ENCODE peak calls at places on chromosome 19, in nine cellular contexts. V, U, X, S, G, Y, R, P and J are unnamed samples.

GRCh38 chr19:19482785-19483625 is 32.3 kb downstream of the TSSK6 start:
- DNase-seq in U (no peak), R (no peak), S (no peak), G (no peak), P (no peak), Y (no peak), V (no peak), X (no peak), J (no peak)

GRCh38 chr19:46546194-46546896 is 50.7 kb upstream of the PNMA8B start:
- DNase-seq in U (peak), P (no peak), X (no peak), Y (no peak), G (no peak), V (peak), S (peak), R (peak), J (peak)

GRCh38 chr19:990119-990571 is 6.0 kb downstream of the WDR18 start:
- DNase-seq in Y (no peak), P (no peak), U (no peak), G (no peak), V (no peak), X (no peak), R (no peak), S (no peak), J (peak)

GRCh38 chr19:56111601-56112312 is 9.3 kb downstream of the ZNF787 start:
- DNase-seq in X (no peak), S (peak), P (peak), Y (peak), V (peak), U (no peak), G (no peak), R (no peak), J (no peak)

GRCh38 chr19:48244289-48244688 is 11.4 kb downstream of the CARD8 start:
- DNase-seq in U (peak), X (no peak), V (no peak), R (no peak), Y (no peak), G (no peak), P (peak), S (peak), J (peak)

GRCh38 chr19:55169136-55169535 is 2.7 kb upstream of the DNAAF3 start:
- DNase-seq in Y (no peak), U (no peak), V (no peak), R (no peak), P (no peak), X (no peak), G (no peak), S (no peak), J (no peak)

GRCh38 chr19:42023121-42023942 is 29.3 kb upstream of the ATP1A3 start:
- DNase-seq in S (peak), V (no peak), R (peak), U (no peak), P (no peak), Y (no peak), X (no peak), G (peak), J (no peak)

GRCh38 chr19:30391554-30392551 is 19.7 kb downstream of the ZNF536 start:
- DNase-seq in U (no peak), R (no peak), P (no peak), S (no peak), Y (no peak), G (peak), V (no peak), X (no peak), J (no peak)

GRCh38 chr19:17370026-17370587 is 7.0 kb downstream of the PLVAP start:
- DNase-seq in Y (no peak), X (no peak), S (no peak), P (no peak), R (peak), U (no peak), G (no peak), V (no peak), J (peak)

GRCh38 chr19:7831452-7831851 is 1.4 kb downstream of the EVI5L start:
- DNase-seq in R (peak), V (peak), P (no peak), Y (no peak), X (no peak), U (no peak), S (peak), G (peak), J (no peak)

GRCh38 chr19:29881386-29881785 is 60.7 kb upstream of the URI1 start:
- DNase-seq in R (peak), Y (no peak), V (no peak), X (no peak), S (no peak), U (no peak), G (peak), P (no peak), J (no peak)

GRCh38 chr19:18204394-18205179 is 745 bp upstream of the RAB3A start:
- DNase-seq in V (peak), Y (no peak), X (peak), S (no peak), R (peak), U (no peak), G (no peak), P (no peak), J (peak)

GRCh38 chr19:29843180-29844051 is 31.6 kb downstream of the CCNE1 start:
- DNase-seq in U (no peak), P (no peak), S (no peak), R (peak), G (no peak), X (no peak), Y (no peak), V (no peak), J (peak)

GRCh38 chr19:34220472-34221063 is 33.8 kb upstream of the GARRE1 start:
- DNase-seq in Y (no peak), R (peak), P (peak), X (peak), S (peak), V (peak), U (peak), G (peak), J (peak)

GRCh38 chr19:467554-467953 is 6.7 kb upstream of the SHC2 start:
- DNase-seq in S (no peak), R (no peak), G (no peak), U (no peak), Y (no peak), P (no peak), X (no peak), V (no peak), J (no peak)

GRCh38 chr19:16022251-16022650 is 54.0 kb upstream of the TPM4 start:
- DNase-seq in G (no peak), V (no peak), X (no peak), U (no peak), Y (no peak), R (no peak), S (no peak), P (no peak), J (no peak)

GRCh38 chr19:55137915-55138314 is 11.1 kb downstream of the TNNT1 start:
- DNase-seq in G (no peak), R (no peak), Y (no peak), S (no peak), V (no peak), U (no peak), P (no peak), X (no peak), J (no peak)

GRCh38 chr19:52941941-52942370 is 18.7 kb upstream of the ZNF888 start:
- DNase-seq in P (no peak), V (peak), S (peak), U (peak), X (peak), Y (no peak), G (peak), R (peak), J (no peak)

GRCh38 chr19:15436826-15437110 is 13.0 kb downstream of the WIZ start:
- DNase-seq in P (no peak), X (no peak), U (no peak), G (no peak), Y (no peak), V (no peak), S (no peak), R (no peak), J (no peak)

GRCh38 chr19:6720369-6721112 is at the start of gene C3:
- DNase-seq in V (peak), S (peak), Y (no peak), X (no peak), R (peak), U (no peak), P (no peak), G (peak), J (peak)

GRCh38 chr19:48623556-48624066 is 4.3 kb downstream of the SPHK2 start:
- DNase-seq in S (no peak), P (no peak), U (no peak), Y (no peak), V (no peak), G (no peak), R (no peak), X (no peak), J (no peak)

GRCh38 chr19:38162094-38162493 is 61.9 kb downstream of the DPF1 start:
- DNase-seq in R (no peak), V (peak), Y (no peak), X (no peak), P (no peak), G (no peak), S (peak), U (no peak), J (no peak)

GRCh38 chr19:7894612-7895309 is 6.5 kb downstream of the LRRC8E start:
- DNase-seq in V (peak), U (no peak), X (no peak), R (no peak), Y (no peak), G (no peak), S (peak), P (no peak), J (no peak)

GRCh38 chr19:33064117-33064777 is 441 bp downstream of the RHPN2 start:
- DNase-seq in U (no peak), X (peak), P (no peak), Y (no peak), V (peak), R (no peak), G (no peak), S (no peak), J (no peak)

GRCh38 chr19:2455481-2456300 is 1.1 kb downstream of the LMNB2 start:
- DNase-seq in X (peak), U (no peak), G (peak), R (no peak), P (peak), S (no peak), V (peak), Y (peak), J (no peak)

GRCh38 chr19:20453424-20453938 is 112.1 kb downstream of the ZNF737 start:
- DNase-seq in R (no peak), V (no peak), S (no peak), Y (no peak), U (no peak), G (no peak), X (no peak), P (no peak), J (no peak)

GRCh38 chr19:46716013-46716671 is 772 bp downstream of the PRKD2 start:
- DNase-seq in S (no peak), X (no peak), P (no peak), V (peak), U (no peak), R (no peak), Y (no peak), G (peak), J (no peak)

GRCh38 chr19:50427997-50428425 is 4.7 kb upstream of the MYBPC2 start:
- DNase-seq in G (peak), S (peak), P (no peak), V (peak), X (no peak), U (peak), Y (no peak), R (peak), J (peak)

GRCh38 chr19:8641908-8642547 is 11.6 kb downstream of the NFILZ start:
- DNase-seq in X (no peak), V (peak), G (peak), R (peak), P (no peak), U (peak), S (peak), Y (no peak), J (peak)

GRCh38 chr19:56477429-56478338 is 539 bp upstream of the ZNF667 start:
- DNase-seq in X (no peak), S (peak), V (peak), P (peak), G (peak), U (peak), R (peak), Y (peak), J (peak)

GRCh38 chr19:48836089-48837017 is at the start of gene HSD17B14:
- DNase-seq in V (no peak), U (peak), X (no peak), S (no peak), R (peak), Y (no peak), P (no peak), G (peak), J (peak)

GRCh38 chr19:46015961-46016425 is 6.9 kb downstream of the PGLYRP1 start:
- DNase-seq in R (no peak), U (no peak), P (no peak), X (peak), S (no peak), Y (no peak), G (no peak), V (no peak), J (no peak)

GRCh38 chr19:30476997-30477396 is 104.8 kb downstream of the ZNF536 start:
- DNase-seq in Y (no peak), X (no peak), R (no peak), U (no peak), P (no peak), S (no peak), G (no peak), V (no peak), J (no peak)

GRCh38 chr19:41350735-41351338 is 2.9 kb downstream of the TGFB1 start:
- DNase-seq in Y (no peak), U (peak), V (no peak), P (no peak), G (peak), S (peak), R (peak), X (no peak), J (peak)

GRCh38 chr19:13499682-13500081 is 6.6 kb downstream of the CACNA1A start:
- DNase-seq in U (no peak), P (no peak), G (no peak), S (no peak), R (no peak), Y (no peak), X (no peak), V (no peak), J (no peak)

GRCh38 chr19:3975637-3976087 is 4.8 kb upstream of the DAPK3 start:
- DNase-seq in G (no peak), R (no peak), P (no peak), U (no peak), X (no peak), S (no peak), Y (no peak), V (no peak), J (no peak)

GRCh38 chr19:55694241-55694655 is 19.2 kb downstream of the EPN1 start:
- DNase-seq in X (no peak), G (no peak), U (no peak), R (no peak), Y (no peak), V (no peak), S (no peak), P (no peak), J (no peak)

GRCh38 chr19:28468701-28469459 is 744.1 kb downstream of the UQCRFS1 start:
- DNase-seq in U (no peak), S (no peak), G (peak), X (no peak), V (no peak), R (peak), Y (peak), P (peak), J (peak)